ENCODE peak calls at places on chromosomes 5 and 9, in seven cellular contexts. One of them, this sample, is unnamed. For H3K4me1, the result is how much of the 10 kb centered on the place peaks cover.

GRCh38 chr5:568809-569208 is 43.3 kb upstream of the CEP72 start:
- DNase-seq in colonic mucosa: no peak
- DNase-seq in heart right ventricle: no peak
- DNase-seq in DND-41: no peak
- DNase-seq in CD8-positive, alpha-beta T cell: no peak
- DNase-seq in psoas muscle: peak
- DNase-seq in fibroblast of lung: no peak
- DNase-seq in this sample: no peak

GRCh38 chr9:106716820-106717219 is 146.1 kb upstream of the ZNF462 start:
- DNase-seq in DND-41: no peak
- DNase-seq in CD8-positive, alpha-beta T cell: no peak
- DNase-seq in psoas muscle: no peak
- DNase-seq in colonic mucosa: no peak
- DNase-seq in fibroblast of lung: peak
- DNase-seq in heart right ventricle: no peak
- DNase-seq in this sample: no peak

GRCh38 chr5:36150676-36151433 is 832 bp downstream of the LMBRD2 start:
- DNase-seq in CD8-positive, alpha-beta T cell: peak
- DNase-seq in fibroblast of lung: peak
- DNase-seq in heart right ventricle: peak
- DNase-seq in psoas muscle: peak
- DNase-seq in colonic mucosa: peak
- DNase-seq in DND-41: peak
- DNase-seq in this sample: peak

GRCh38 chr9:136093331-136093986 is 1.6 kb downstream of the NACC2 start:
- DNase-seq in psoas muscle: peak
- DNase-seq in CD8-positive, alpha-beta T cell: peak
- DNase-seq in fibroblast of lung: peak
- DNase-seq in heart right ventricle: no peak
- DNase-seq in colonic mucosa: peak
- DNase-seq in DND-41: no peak
- DNase-seq in this sample: no peak

GRCh38 chr9:77927265-77927664 is 104.3 kb downstream of the GNAQ start:
- DNase-seq in DND-41: no peak
- DNase-seq in CD8-positive, alpha-beta T cell: no peak
- DNase-seq in colonic mucosa: no peak
- DNase-seq in psoas muscle: no peak
- DNase-seq in heart right ventricle: no peak
- DNase-seq in fibroblast of lung: peak
- DNase-seq in this sample: no peak

GRCh38 chr9:115939065-115939765 is 214.4 kb upstream of the PAPPA start:
- DNase-seq in DND-41: no peak
- DNase-seq in CD8-positive, alpha-beta T cell: no peak
- DNase-seq in heart right ventricle: no peak
- DNase-seq in psoas muscle: no peak
- DNase-seq in colonic mucosa: no peak
- DNase-seq in fibroblast of lung: peak
- DNase-seq in this sample: no peak

GRCh38 chr9:121984726-121985402 is 108.2 kb downstream of the TTLL11 start:
- DNase-seq in colonic mucosa: no peak
- DNase-seq in heart right ventricle: no peak
- DNase-seq in DND-41: no peak
- DNase-seq in psoas muscle: no peak
- DNase-seq in CD8-positive, alpha-beta T cell: no peak
- DNase-seq in fibroblast of lung: peak
- DNase-seq in this sample: no peak

GRCh38 chr5:136192015-136192525 is 892 bp downstream of the SMIM32 start:
- DNase-seq in DND-41: no peak
- DNase-seq in fibroblast of lung: peak
- DNase-seq in psoas muscle: no peak
- DNase-seq in CD8-positive, alpha-beta T cell: no peak
- DNase-seq in heart right ventricle: no peak
- DNase-seq in colonic mucosa: no peak
- DNase-seq in this sample: no peak

GRCh38 chr5:62093981-62094380 is 212.0 kb upstream of the KIF2A start:
- DNase-seq in heart right ventricle: no peak
- DNase-seq in colonic mucosa: peak
- DNase-seq in fibroblast of lung: peak
- DNase-seq in psoas muscle: no peak
- DNase-seq in CD8-positive, alpha-beta T cell: no peak
- DNase-seq in DND-41: no peak
- DNase-seq in this sample: peak

GRCh38 chr5:147403659-147404640 is 105.9 kb downstream of the DPYSL3 start:
- DNase-seq in colonic mucosa: no peak
- DNase-seq in CD8-positive, alpha-beta T cell: no peak
- DNase-seq in DND-41: no peak
- DNase-seq in heart right ventricle: peak
- DNase-seq in psoas muscle: peak
- DNase-seq in fibroblast of lung: peak
- DNase-seq in this sample: peak

GRCh38 chr9:112361602-112362001 is 18.3 kb upstream of the HSDL2 start:
- DNase-seq in colonic mucosa: no peak
- DNase-seq in CD8-positive, alpha-beta T cell: no peak
- DNase-seq in psoas muscle: no peak
- DNase-seq in heart right ventricle: no peak
- DNase-seq in fibroblast of lung: peak
- DNase-seq in DND-41: no peak
- DNase-seq in this sample: no peak

GRCh38 chr5:175842506-175842905 is 28.9 kb upstream of the CPLX2 start:
- DNase-seq in colonic mucosa: no peak
- DNase-seq in psoas muscle: peak
- DNase-seq in fibroblast of lung: no peak
- DNase-seq in DND-41: no peak
- DNase-seq in heart right ventricle: no peak
- DNase-seq in CD8-positive, alpha-beta T cell: no peak
- DNase-seq in this sample: no peak

GRCh38 chr5:116571568-116572321 is 2.9 kb downstream of the SEMA6A start:
- DNase-seq in colonic mucosa: peak
- DNase-seq in CD8-positive, alpha-beta T cell: no peak
- DNase-seq in DND-41: no peak
- DNase-seq in heart right ventricle: no peak
- DNase-seq in fibroblast of lung: no peak
- DNase-seq in psoas muscle: no peak
- DNase-seq in this sample: no peak

GRCh38 chr9:93612796-93613154 is 36.4 kb downstream of the PHF2 start:
- DNase-seq in fibroblast of lung: no peak
- DNase-seq in DND-41: no peak
- DNase-seq in heart right ventricle: no peak
- DNase-seq in psoas muscle: peak
- DNase-seq in CD8-positive, alpha-beta T cell: no peak
- DNase-seq in colonic mucosa: no peak
- DNase-seq in this sample: no peak

GRCh38 chr9:16925426-16925825 is 55.0 kb upstream of the BNC2 start:
- DNase-seq in psoas muscle: no peak
- DNase-seq in colonic mucosa: no peak
- DNase-seq in heart right ventricle: no peak
- DNase-seq in CD8-positive, alpha-beta T cell: no peak
- DNase-seq in DND-41: no peak
- DNase-seq in fibroblast of lung: peak
- DNase-seq in this sample: no peak

GRCh38 chr9:1881708-1882351 is 133.3 kb upstream of the SMARCA2 start:
- DNase-seq in CD8-positive, alpha-beta T cell: no peak
- DNase-seq in psoas muscle: no peak
- DNase-seq in heart right ventricle: no peak
- DNase-seq in DND-41: no peak
- DNase-seq in fibroblast of lung: no peak
- DNase-seq in colonic mucosa: no peak
- DNase-seq in this sample: no peak
- H3K4me1 ChIP-seq in CD8-positive, alpha-beta T cell: under half
- H3K4me1 ChIP-seq in psoas muscle: under half
- H3K4me1 ChIP-seq in heart right ventricle: under half
- H3K4me1 ChIP-seq in DND-41: under half
- H3K4me1 ChIP-seq in fibroblast of lung: under half
- H3K4me1 ChIP-seq in colonic mucosa: under half
- H3K4me1 ChIP-seq in this sample: under half

GRCh38 chr5:154610321-154611154 is 132.5 kb upstream of the HAND1 start:
- DNase-seq in psoas muscle: peak
- DNase-seq in colonic mucosa: peak
- DNase-seq in fibroblast of lung: peak
- DNase-seq in CD8-positive, alpha-beta T cell: peak
- DNase-seq in DND-41: peak
- DNase-seq in heart right ventricle: peak
- DNase-seq in this sample: peak

GRCh38 chr5:154614125-154614524 is 136.1 kb upstream of the HAND1 start:
- DNase-seq in psoas muscle: no peak
- DNase-seq in colonic mucosa: no peak
- DNase-seq in fibroblast of lung: no peak
- DNase-seq in CD8-positive, alpha-beta T cell: no peak
- DNase-seq in DND-41: no peak
- DNase-seq in heart right ventricle: no peak
- DNase-seq in this sample: no peak

GRCh38 chr5:154612666-154613065 is 134.6 kb upstream of the HAND1 start:
- DNase-seq in CD8-positive, alpha-beta T cell: no peak
- DNase-seq in DND-41: no peak
- DNase-seq in colonic mucosa: no peak
- DNase-seq in heart right ventricle: no peak
- DNase-seq in psoas muscle: no peak
- DNase-seq in fibroblast of lung: no peak
- DNase-seq in this sample: no peak

GRCh38 chr5:154608531-154609011 is 130.5 kb upstream of the HAND1 start:
- DNase-seq in DND-41: no peak
- DNase-seq in psoas muscle: no peak
- DNase-seq in fibroblast of lung: no peak
- DNase-seq in heart right ventricle: no peak
- DNase-seq in CD8-positive, alpha-beta T cell: no peak
- DNase-seq in colonic mucosa: no peak
- DNase-seq in this sample: no peak

DNA sequence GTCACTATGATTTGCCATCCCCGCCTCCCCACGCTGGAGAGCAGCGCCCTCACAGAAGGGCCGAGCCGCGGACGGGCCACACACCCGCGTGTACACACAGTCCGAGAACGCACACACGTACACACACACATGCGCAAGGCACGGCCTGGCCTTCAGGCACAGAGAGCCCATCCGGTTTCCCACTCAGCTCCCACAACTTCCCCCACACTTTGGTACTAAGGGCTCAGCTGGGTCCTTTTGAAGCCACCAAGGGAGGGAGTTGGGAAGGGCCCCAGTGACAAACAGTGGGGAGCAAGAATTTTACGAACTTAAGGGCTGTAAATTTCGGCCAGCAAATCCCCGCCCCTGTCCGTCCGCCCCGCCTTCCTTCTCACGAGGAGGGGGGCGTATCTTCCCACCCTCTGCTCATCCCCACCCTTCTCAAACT is 133.3 kb upstream of the HAND1 start:
- DNase-seq in DND-41: no peak
- DNase-seq in psoas muscle: no peak
- DNase-seq in CD8-positive, alpha-beta T cell: no peak
- DNase-seq in fibroblast of lung: peak
- DNase-seq in heart right ventricle: no peak
- DNase-seq in colonic mucosa: no peak
- DNase-seq in this sample: no peak
- H3K4me1 ChIP-seq in DND-41: under half
- H3K4me1 ChIP-seq in psoas muscle: under half
- H3K4me1 ChIP-seq in CD8-positive, alpha-beta T cell: under half
- H3K4me1 ChIP-seq in fibroblast of lung: under half
- H3K4me1 ChIP-seq in heart right ventricle: under half
- H3K4me1 ChIP-seq in colonic mucosa: under half
- H3K4me1 ChIP-seq in this sample: under half

GRCh38 chr5:41369799-41370198 is 140.6 kb downstream of the PLCXD3 start:
- DNase-seq in CD8-positive, alpha-beta T cell: no peak
- DNase-seq in psoas muscle: no peak
- DNase-seq in colonic mucosa: no peak
- DNase-seq in heart right ventricle: no peak
- DNase-seq in fibroblast of lung: no peak
- DNase-seq in DND-41: no peak
- DNase-seq in this sample: no peak

GRCh38 chr5:41368158-41368557 is 142.2 kb downstream of the PLCXD3 start:
- DNase-seq in psoas muscle: no peak
- DNase-seq in fibroblast of lung: peak
- DNase-seq in CD8-positive, alpha-beta T cell: no peak
- DNase-seq in DND-41: no peak
- DNase-seq in heart right ventricle: no peak
- DNase-seq in colonic mucosa: no peak
- DNase-seq in this sample: no peak

GRCh38 chr5:41371741-41372140 is 138.7 kb downstream of the PLCXD3 start:
- DNase-seq in DND-41: no peak
- DNase-seq in heart right ventricle: no peak
- DNase-seq in CD8-positive, alpha-beta T cell: no peak
- DNase-seq in fibroblast of lung: peak
- DNase-seq in psoas muscle: no peak
- DNase-seq in colonic mucosa: no peak
- DNase-seq in this sample: no peak

DNA sequence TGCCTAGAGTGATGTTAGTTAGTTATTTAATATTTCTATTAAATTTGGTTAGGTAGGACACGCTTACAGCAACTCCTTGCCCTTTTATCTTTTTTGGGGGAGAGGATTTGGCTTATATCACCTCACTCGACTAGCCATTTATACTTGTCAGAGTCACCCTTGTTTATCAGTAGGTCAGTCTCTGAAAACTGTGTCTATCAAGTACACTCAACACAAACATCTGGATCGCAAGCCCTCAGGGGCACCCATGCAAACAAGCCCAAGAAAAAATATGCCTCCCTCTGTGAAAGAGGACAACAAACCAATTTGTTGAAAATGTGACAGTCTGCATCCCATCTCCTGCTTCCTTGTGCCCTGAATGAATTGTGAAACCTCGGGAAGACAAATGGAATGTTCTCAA is 139.9 kb downstream of the PLCXD3 start:
- DNase-seq in DND-41: no peak
- DNase-seq in CD8-positive, alpha-beta T cell: no peak
- DNase-seq in colonic mucosa: no peak
- DNase-seq in psoas muscle: no peak
- DNase-seq in fibroblast of lung: no peak
- DNase-seq in heart right ventricle: no peak
- DNase-seq in this sample: no peak
- H3K4me1 ChIP-seq in DND-41: under half
- H3K4me1 ChIP-seq in CD8-positive, alpha-beta T cell: under half
- H3K4me1 ChIP-seq in colonic mucosa: under half
- H3K4me1 ChIP-seq in psoas muscle: under half
- H3K4me1 ChIP-seq in fibroblast of lung: under half
- H3K4me1 ChIP-seq in heart right ventricle: under half
- H3K4me1 ChIP-seq in this sample: under half

GRCh38 chr5:78568212-78568611 is 80.4 kb downstream of the LHFPL2 start:
- DNase-seq in fibroblast of lung: no peak
- DNase-seq in heart right ventricle: no peak
- DNase-seq in psoas muscle: no peak
- DNase-seq in CD8-positive, alpha-beta T cell: no peak
- DNase-seq in DND-41: no peak
- DNase-seq in colonic mucosa: no peak
- DNase-seq in this sample: no peak

GRCh38 chr5:78569441-78569840 is 79.1 kb downstream of the LHFPL2 start:
- DNase-seq in colonic mucosa: no peak
- DNase-seq in fibroblast of lung: peak
- DNase-seq in CD8-positive, alpha-beta T cell: no peak
- DNase-seq in psoas muscle: peak
- DNase-seq in heart right ventricle: no peak
- DNase-seq in DND-41: no peak
- DNase-seq in this sample: peak

GRCh38 chr5:78568676-78569075 is 79.9 kb downstream of the LHFPL2 start:
- DNase-seq in fibroblast of lung: no peak
- DNase-seq in DND-41: no peak
- DNase-seq in psoas muscle: no peak
- DNase-seq in colonic mucosa: no peak
- DNase-seq in heart right ventricle: no peak
- DNase-seq in CD8-positive, alpha-beta T cell: no peak
- DNase-seq in this sample: no peak

GRCh38 chr5:78573318-78573717 is 75.3 kb downstream of the LHFPL2 start:
- DNase-seq in psoas muscle: no peak
- DNase-seq in fibroblast of lung: no peak
- DNase-seq in CD8-positive, alpha-beta T cell: no peak
- DNase-seq in heart right ventricle: no peak
- DNase-seq in colonic mucosa: no peak
- DNase-seq in DND-41: no peak
- DNase-seq in this sample: no peak

GRCh38 chr5:78570646-78571045 is 77.9 kb downstream of the LHFPL2 start:
- DNase-seq in DND-41: no peak
- DNase-seq in colonic mucosa: no peak
- DNase-seq in heart right ventricle: no peak
- DNase-seq in CD8-positive, alpha-beta T cell: no peak
- DNase-seq in fibroblast of lung: no peak
- DNase-seq in psoas muscle: no peak
- DNase-seq in this sample: no peak
- H3K4me1 ChIP-seq in DND-41: under half
- H3K4me1 ChIP-seq in colonic mucosa: under half
- H3K4me1 ChIP-seq in heart right ventricle: under half
- H3K4me1 ChIP-seq in CD8-positive, alpha-beta T cell: under half
- H3K4me1 ChIP-seq in fibroblast of lung: under half
- H3K4me1 ChIP-seq in psoas muscle: under half
- H3K4me1 ChIP-seq in this sample: under half

This sample was measured in body of pancreas.